ENCODE peak calls at places on chromosomes 6 and 20, in four cellular contexts. One of them, this sample, is unnamed. For H3K9me3, the result is how much of the 10 kb centered on the place peaks cover.

GRCh38 chr6:84921891-84922290 is 157.5 kb upstream of the TBX18 start:
- DNase-seq in cardiac muscle cell: no peak
- DNase-seq in osteoblast: no peak
- DNase-seq in spleen: no peak
- DNase-seq in this sample: no peak

GRCh38 chr6:7467007-7467897 is 74.2 kb upstream of the DSP start:
- DNase-seq in cardiac muscle cell: peak
- DNase-seq in osteoblast: no peak
- DNase-seq in spleen: no peak
- DNase-seq in this sample: no peak

GRCh38 chr6:113860165-113860955 is 3.2 kb downstream of the MARCKS start:
- DNase-seq in cardiac muscle cell: peak
- DNase-seq in osteoblast: peak
- DNase-seq in spleen: peak
- DNase-seq in this sample: peak

GRCh38 chr20:53707341-53708102 is 113.9 kb upstream of the ZNF217 start:
- DNase-seq in cardiac muscle cell: no peak
- DNase-seq in osteoblast: peak
- DNase-seq in spleen: no peak
- DNase-seq in this sample: no peak

GRCh38 chr6:159934181-159934580 is 34.7 kb upstream of the IGF2R start:
- DNase-seq in cardiac muscle cell: no peak
- DNase-seq in osteoblast: no peak
- DNase-seq in spleen: no peak
- DNase-seq in this sample: no peak

GRCh38 chr20:22684072-22684762 is 99.8 kb upstream of the FOXA2 start:
- DNase-seq in cardiac muscle cell: peak
- DNase-seq in osteoblast: peak
- DNase-seq in spleen: no peak
- DNase-seq in this sample: no peak

GRCh38 chr6:108454356-108454755 is 106.4 kb upstream of the FOXO3 start:
- DNase-seq in cardiac muscle cell: no peak
- DNase-seq in osteoblast: no peak
- DNase-seq in spleen: no peak
- DNase-seq in this sample: no peak

GRCh38 chr6:3061501-3061941 is 6.8 kb upstream of the RIPK1 start:
- DNase-seq in cardiac muscle cell: no peak
- DNase-seq in osteoblast: peak
- DNase-seq in spleen: no peak
- DNase-seq in this sample: no peak

GRCh38 chr6:3231213-3232016 is 4.0 kb upstream of the TUBB2B start:
- DNase-seq in cardiac muscle cell: peak
- DNase-seq in osteoblast: peak
- DNase-seq in spleen: no peak
- DNase-seq in this sample: peak

GRCh38 chr6:82006027-82006738 is 241.4 kb downstream of the IBTK start:
- DNase-seq in cardiac muscle cell: peak
- DNase-seq in osteoblast: no peak
- DNase-seq in spleen: no peak
- DNase-seq in this sample: no peak

GRCh38 chr6:55492259-55492658 is 86.7 kb downstream of the HMGCLL1 start:
- DNase-seq in cardiac muscle cell: no peak
- DNase-seq in osteoblast: no peak
- DNase-seq in spleen: no peak
- DNase-seq in this sample: no peak

GRCh38 chr6:55497694-55498093 is 81.3 kb downstream of the HMGCLL1 start:
- DNase-seq in cardiac muscle cell: no peak
- DNase-seq in osteoblast: no peak
- DNase-seq in spleen: no peak
- DNase-seq in this sample: no peak

GRCh38 chr6:55490871-55491270 is 88.1 kb downstream of the HMGCLL1 start:
- DNase-seq in cardiac muscle cell: no peak
- DNase-seq in osteoblast: no peak
- DNase-seq in spleen: no peak
- DNase-seq in this sample: no peak

GRCh38 chr6:55495277-55495676 is 83.7 kb downstream of the HMGCLL1 start:
- DNase-seq in cardiac muscle cell: no peak
- DNase-seq in osteoblast: no peak
- DNase-seq in spleen: no peak
- DNase-seq in this sample: no peak

DNA sequence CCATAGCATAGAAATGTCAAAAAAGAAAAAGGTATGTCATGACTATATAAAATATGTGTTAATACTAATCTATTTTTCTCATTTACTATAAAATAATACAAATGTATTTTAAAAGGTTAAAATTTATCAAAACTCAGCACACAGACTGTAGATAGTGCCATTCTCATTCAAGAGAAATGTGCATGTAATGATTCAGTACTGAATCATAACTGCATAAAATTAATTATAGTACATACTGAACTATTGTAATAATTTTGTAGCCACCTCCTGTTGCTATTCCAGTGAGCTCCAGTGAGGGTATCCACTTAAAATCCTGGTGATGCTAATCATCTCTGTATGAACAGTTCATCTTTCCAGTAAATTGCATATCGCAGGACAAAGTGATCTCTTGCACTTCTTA is 82.8 kb downstream of the HMGCLL1 start:
- DNase-seq in cardiac muscle cell: no peak
- DNase-seq in osteoblast: no peak
- DNase-seq in spleen: no peak
- DNase-seq in this sample: no peak
- H3K9me3 ChIP-seq in cardiac muscle cell: under half
- H3K9me3 ChIP-seq in osteoblast: under half
- H3K9me3 ChIP-seq in spleen: under half
- H3K9me3 ChIP-seq in this sample: under half

DNA sequence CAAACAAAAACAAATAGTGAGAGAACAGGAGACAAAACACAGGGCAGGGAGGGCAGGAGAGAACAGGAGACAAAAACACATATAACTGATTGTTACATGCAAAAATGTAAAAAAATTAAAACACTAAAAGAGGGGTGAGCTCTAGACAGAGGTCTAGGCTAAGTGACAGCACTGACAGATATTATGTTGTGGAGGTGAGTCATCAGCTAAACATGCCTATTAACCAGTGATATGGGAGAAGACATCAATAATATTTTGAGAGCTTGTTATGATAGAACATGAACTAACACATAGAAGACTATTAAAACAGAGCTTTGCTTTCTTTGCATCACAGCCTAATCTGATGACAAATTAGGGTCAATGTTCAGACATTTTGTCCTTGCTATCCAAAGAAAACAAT is 972.7 kb downstream of the PRIM2 start:
- DNase-seq in cardiac muscle cell: no peak
- DNase-seq in osteoblast: no peak
- DNase-seq in spleen: no peak
- DNase-seq in this sample: no peak
- H3K9me3 ChIP-seq in cardiac muscle cell: under half
- H3K9me3 ChIP-seq in osteoblast: under half
- H3K9me3 ChIP-seq in spleen: under half
- H3K9me3 ChIP-seq in this sample: under half

DNA sequence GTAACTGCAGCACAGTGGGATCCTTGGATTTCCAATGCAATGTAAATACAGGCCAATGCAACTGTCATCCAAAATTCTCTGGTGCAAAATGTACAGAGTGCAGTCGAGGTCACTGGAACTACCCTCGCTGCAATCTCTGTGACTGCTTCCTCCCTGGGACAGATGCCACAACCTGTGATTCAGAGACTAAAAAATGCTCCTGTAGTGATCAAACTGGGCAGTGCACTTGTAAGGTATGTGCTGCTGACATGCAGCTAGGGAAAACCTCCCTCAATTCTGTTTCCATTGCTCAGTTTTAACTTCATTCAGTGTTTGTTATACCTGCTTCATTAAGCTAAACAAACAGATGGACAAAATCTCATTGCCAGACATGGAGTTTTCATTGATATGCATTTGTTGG is 397.1 kb downstream of the ARHGAP18 start:
- DNase-seq in cardiac muscle cell: no peak
- DNase-seq in osteoblast: peak
- DNase-seq in spleen: no peak
- DNase-seq in this sample: no peak
- H3K9me3 ChIP-seq in cardiac muscle cell: under half
- H3K9me3 ChIP-seq in osteoblast: under half
- H3K9me3 ChIP-seq in spleen: under half
- H3K9me3 ChIP-seq in this sample: under half

DNA sequence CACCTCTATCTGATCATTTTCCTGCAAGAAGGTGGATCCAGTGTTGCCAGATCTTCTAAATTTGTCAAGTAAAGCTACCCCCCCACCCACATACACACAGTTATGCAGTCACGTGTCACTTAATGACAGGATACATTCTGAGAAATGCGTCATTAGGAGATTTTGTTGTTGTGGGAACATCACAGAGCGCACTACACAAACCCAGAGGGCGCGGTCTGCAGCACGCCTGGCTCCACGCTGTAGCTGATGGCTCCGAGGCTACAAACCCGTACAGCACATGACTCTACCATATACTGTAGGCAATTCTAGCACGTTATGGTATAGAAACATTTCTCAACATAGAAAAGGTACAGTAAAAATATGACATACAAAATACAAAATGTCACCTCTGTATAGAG is 126.9 kb downstream of the SYCP2 start:
- DNase-seq in cardiac muscle cell: no peak
- DNase-seq in osteoblast: no peak
- DNase-seq in spleen: no peak
- DNase-seq in this sample: no peak
- H3K9me3 ChIP-seq in cardiac muscle cell: under half
- H3K9me3 ChIP-seq in osteoblast: under half
- H3K9me3 ChIP-seq in spleen: under half
- H3K9me3 ChIP-seq in this sample: under half

DNA sequence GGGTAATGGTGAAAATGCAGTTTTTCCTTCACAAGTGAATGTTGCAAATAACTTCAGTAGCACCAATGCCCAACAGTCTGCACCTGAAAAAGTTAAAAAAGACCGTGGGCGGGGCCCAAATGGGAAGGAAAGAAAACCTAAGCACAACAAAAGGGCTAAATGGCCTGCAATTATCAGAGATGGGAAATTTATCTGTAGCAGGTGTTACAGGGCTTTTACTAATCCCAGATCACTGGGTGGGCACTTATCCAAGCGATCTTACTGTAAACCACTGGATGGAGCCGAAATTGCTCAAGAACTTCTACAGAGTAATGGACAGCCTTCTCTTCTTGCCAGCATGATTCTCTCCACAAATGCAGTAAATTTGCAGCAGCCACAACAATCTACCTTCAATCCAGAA is 64.8 kb upstream of the SMIM8 start:
- DNase-seq in cardiac muscle cell: no peak
- DNase-seq in osteoblast: no peak
- DNase-seq in spleen: no peak
- DNase-seq in this sample: no peak
- H3K9me3 ChIP-seq in cardiac muscle cell: under half
- H3K9me3 ChIP-seq in osteoblast: under half
- H3K9me3 ChIP-seq in spleen: under half
- H3K9me3 ChIP-seq in this sample: under half

DNA sequence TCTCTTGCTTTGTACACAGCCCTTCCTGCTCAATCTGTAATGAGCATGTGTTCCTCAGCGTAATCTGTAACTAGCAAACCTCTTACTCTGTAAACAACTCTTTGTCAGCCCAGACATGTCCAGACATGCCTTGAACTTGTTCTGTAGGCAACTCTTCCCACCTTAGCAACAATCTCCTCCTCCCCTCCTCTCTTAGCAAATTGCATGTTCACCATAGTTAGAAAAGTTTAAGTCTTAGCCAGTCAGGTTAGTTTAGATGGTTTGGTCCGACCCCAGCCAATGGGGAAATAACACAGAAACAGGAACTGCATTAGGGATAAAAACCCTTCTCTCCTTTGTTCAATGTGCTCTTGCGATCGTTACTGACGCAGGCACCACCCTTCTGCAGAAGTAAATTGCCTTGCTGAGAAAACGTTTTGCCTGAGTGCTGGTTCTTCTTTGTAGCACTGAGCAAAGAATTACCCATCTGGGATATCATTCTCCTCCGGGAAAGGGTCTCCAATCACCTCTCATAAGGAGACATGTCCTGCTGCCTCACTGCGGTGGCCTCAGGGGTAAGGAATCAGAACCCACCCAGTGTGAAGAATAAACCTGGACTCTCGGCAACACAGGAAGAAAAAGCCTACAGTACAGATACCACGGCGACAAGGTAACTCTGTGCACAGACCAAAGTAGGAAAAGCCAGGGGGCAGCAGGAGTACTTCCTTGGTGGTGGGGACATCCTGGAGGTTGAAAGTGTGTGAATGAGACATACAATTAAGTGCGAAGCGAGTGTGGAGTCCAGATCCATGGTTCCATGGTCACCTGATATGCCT is 26.2 kb downstream of the PLN start:
- DNase-seq in cardiac muscle cell: no peak
- DNase-seq in osteoblast: peak
- DNase-seq in spleen: no peak
- DNase-seq in this sample: no peak
- H3K9me3 ChIP-seq in cardiac muscle cell: under half
- H3K9me3 ChIP-seq in osteoblast: under half
- H3K9me3 ChIP-seq in spleen: half or more
- H3K9me3 ChIP-seq in this sample: under half

DNA sequence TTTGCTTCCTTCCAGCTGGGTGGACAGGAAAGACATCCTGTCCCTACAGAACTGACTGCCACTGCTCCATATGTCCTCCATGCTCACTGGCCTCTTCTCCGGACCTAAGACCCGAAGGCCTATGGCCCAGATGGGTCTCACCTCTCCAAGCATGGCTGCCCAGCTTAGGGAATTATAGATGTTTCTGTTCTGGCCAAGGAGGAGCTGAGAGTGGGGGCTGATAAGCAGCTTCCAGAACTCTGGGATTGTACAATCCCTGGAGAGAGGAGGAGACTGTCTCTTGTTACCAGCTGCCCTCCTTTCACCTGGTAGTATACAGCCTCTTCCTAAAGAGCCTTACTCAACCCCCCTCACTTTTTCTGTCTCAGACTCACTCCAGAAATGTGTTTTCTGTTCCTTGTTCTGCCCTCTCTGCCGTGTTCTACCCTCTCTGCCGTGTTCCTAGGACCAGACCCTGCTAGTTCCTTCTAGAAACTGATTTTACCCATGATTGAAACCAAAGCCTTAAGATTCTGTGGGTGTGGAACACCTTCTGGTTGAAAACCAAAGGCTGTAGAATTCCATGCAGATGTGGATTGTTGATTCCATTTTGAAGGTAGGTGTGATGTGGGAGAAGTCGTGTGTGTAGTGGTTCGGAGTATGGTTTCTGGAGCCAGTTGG is 28.7 kb downstream of the ANKS1A start:
- DNase-seq in cardiac muscle cell: no peak
- DNase-seq in osteoblast: no peak
- DNase-seq in spleen: no peak
- DNase-seq in this sample: no peak
- H3K9me3 ChIP-seq in cardiac muscle cell: under half
- H3K9me3 ChIP-seq in osteoblast: under half
- H3K9me3 ChIP-seq in spleen: under half
- H3K9me3 ChIP-seq in this sample: under half

GRCh38 chr20:29878281-29878741 is 1379.2 kb upstream of the DEFB115 start:
- DNase-seq in cardiac muscle cell: no peak
- DNase-seq in osteoblast: peak
- DNase-seq in spleen: peak
- DNase-seq in this sample: peak
- H3K9me3 ChIP-seq in cardiac muscle cell: under half
- H3K9me3 ChIP-seq in osteoblast: under half
- H3K9me3 ChIP-seq in spleen: under half
- H3K9me3 ChIP-seq in this sample: under half

DNA sequence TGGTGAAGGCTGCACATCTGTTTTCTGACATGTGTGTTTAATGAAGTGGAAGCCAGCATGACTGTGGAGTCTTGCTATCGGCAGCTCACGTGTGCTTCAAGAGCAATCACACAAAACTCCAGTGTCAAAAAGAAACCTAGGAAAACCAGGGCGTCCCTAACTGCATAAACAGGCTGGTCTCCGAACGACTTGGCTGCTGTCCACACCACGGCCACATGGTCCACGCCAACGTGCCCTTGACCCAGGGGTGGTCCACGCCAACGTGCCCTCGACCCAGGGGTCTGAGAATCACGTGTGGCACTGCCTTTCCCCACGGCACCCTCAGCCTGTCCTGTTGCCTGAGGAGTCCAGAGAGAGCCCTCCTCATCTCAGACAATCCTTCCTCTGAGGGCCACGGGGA is 207.7 kb downstream of the SMOC2 start:
- DNase-seq in cardiac muscle cell: no peak
- DNase-seq in osteoblast: no peak
- DNase-seq in spleen: no peak
- DNase-seq in this sample: peak
- H3K9me3 ChIP-seq in cardiac muscle cell: under half
- H3K9me3 ChIP-seq in osteoblast: under half
- H3K9me3 ChIP-seq in spleen: under half
- H3K9me3 ChIP-seq in this sample: under half